ENCODE peak calls at places on chromosomes 1 and 21, in eight cellular contexts. Y is NB4, T is esophagus squamous epithelium, D is body of pancreas, U is GM23338, A is RWPE2, C is left ventricle myocardium inferior, B is cardiac fibroblast. L is an unnamed sample.

GRCh38 chr1:89881415-89882058 is 60.7 kb downstream of the LRRC8D start:
- DNase-seq in Y (peak), T (no peak), D (no peak), U (no peak), A (no peak), C (no peak), B (no peak), L (no peak)

GRCh38 chr1:147109041-147109440 is 63.2 kb downstream of the PRKAB2 start:
- DNase-seq in Y (no peak), T (no peak), D (no peak), U (no peak), A (no peak), C (no peak), B (no peak), L (no peak)

GRCh38 chr1:247332215-247332900 is 691 bp upstream of the ZNF496 start:
- DNase-seq in Y (peak), T (peak), D (peak), U (peak), A (no peak), C (peak), B (peak), L (no peak)

GRCh38 chr1:43704838-43705237 is 2.5 kb upstream of the ST3GAL3 start:
- DNase-seq in Y (peak), T (no peak), D (no peak), U (peak), A (no peak), C (no peak), B (peak), L (peak)

GRCh38 chr1:147579532-147580199 is 38.4 kb downstream of the BCL9 start:
- DNase-seq in Y (no peak), T (no peak), D (peak), U (no peak), A (no peak), C (no peak), B (peak), L (no peak)

GRCh38 chr1:227785094-227785811 is 30.2 kb upstream of the PRSS38 start:
- DNase-seq in Y (no peak), T (no peak), D (no peak), U (no peak), A (no peak), C (no peak), B (no peak), L (no peak)

GRCh38 chr1:177772621-177773020 is 197.2 kb downstream of the SEC16B start:
- DNase-seq in Y (no peak), T (no peak), D (no peak), U (no peak), A (no peak), C (no peak), B (peak), L (no peak)

GRCh38 chr1:16117369-16117768 is 38.5 kb downstream of the EPHA2 start:
- DNase-seq in Y (no peak), T (no peak), D (no peak), U (no peak), A (no peak), C (no peak), B (peak), L (no peak)

GRCh38 chr1:47527653-47528272 is 89.9 kb downstream of the FOXD2 start:
- DNase-seq in Y (peak), T (no peak), D (peak), U (peak), A (no peak), C (no peak), B (peak), L (no peak)

DNA sequence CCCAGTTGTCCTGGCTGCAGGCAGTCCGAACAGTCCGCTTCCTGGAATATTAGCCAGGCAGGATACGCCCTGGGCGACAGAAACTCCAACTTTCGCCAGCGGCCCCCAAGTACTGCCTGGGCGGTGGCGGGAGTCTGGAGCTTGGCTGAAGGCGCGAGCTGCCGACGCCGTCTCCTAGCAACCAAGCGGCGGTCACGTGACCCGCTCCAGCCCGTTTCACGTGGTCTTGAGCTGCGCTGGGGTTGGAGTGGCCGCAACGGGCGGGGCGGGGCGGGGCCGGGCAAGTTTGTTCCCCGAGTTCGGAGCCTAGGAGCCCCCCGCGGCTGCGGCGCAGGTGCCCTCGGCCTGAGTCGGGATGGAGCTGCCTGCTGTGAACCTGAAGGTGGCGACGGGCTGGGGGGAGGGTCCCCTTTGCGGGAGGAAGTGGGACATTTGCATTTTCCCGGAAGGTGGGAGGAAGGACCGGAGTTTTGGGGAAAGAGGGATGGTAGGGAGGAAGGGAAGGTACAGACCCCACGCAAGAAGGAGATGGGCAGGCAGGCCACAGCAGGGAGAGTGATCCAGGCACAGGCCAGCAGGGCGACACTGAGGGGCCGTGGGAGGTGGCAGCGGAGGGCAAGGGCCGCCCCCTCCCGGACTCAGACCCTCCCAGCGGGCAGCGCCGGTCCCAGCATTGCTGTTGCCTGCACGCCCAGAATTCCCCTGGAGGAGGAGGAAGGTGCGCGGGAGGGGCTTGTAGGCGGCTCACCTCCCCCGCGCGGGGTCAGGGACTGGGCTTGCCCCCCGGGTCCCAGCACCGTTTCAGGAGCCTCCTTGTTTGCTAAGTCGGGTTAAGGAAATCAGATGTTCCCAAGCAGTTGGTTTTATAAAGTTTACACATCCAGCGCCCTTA is at the start of gene AGTRAP:
- DNase-seq in Y (peak), T (peak), D (peak), U (peak), A (peak), C (peak), B (peak), L (peak)
- TF ChIP-seq CTCF in Y (no peak), T (peak), D (no peak), U (no peak), A (no peak), C (peak), B (no peak), L (no peak)

DNA sequence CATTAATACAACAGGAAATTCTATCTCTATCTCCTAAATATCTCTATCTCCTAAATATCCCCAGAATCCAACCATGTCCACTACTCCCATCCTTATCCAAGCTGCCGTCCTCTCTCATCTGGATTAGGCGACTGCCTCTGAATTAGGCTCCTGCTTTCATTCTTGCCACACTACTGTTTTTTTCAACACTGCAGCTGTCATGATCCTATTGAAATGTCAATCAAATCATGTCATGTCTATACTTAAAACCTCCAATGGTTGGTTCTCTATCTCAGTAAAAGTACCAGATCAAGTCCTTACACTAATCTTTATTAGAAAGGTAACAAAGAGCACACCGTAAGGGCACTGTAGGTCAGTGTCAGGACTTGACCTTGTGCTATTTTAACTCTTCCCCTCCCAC is 82.0 kb upstream of the NFIA start:
- DNase-seq in Y (no peak), T (no peak), D (no peak), U (no peak), A (no peak), C (no peak), B (no peak), L (no peak)
- H3K4me3 ChIP-seq in Y (no peak), T (no peak), D (no peak), U (no peak), A (no peak), C (no peak), B (no peak), L (no peak)

GRCh38 chr1:209937996-209938959 is at the start of gene SYT14:
- DNase-seq in Y (no peak), T (no peak), D (peak), U (peak), A (peak), C (no peak), B (peak), L (no peak)
- TF ChIP-seq CTCF in Y (no peak), T (no peak), D (no peak), U (no peak), A (no peak), C (no peak), B (no peak), L (no peak)

GRCh38 chr21:14492890-14493289 is 53.2 kb downstream of the SAMSN1 start:
- DNase-seq in Y (no peak), T (no peak), D (peak), U (no peak), A (no peak), C (no peak), B (no peak), L (no peak)
- H3K4me3 ChIP-seq in Y (no peak), T (no peak), D (no peak), U (no peak), A (no peak), C (no peak), B (no peak), L (no peak)

DNA sequence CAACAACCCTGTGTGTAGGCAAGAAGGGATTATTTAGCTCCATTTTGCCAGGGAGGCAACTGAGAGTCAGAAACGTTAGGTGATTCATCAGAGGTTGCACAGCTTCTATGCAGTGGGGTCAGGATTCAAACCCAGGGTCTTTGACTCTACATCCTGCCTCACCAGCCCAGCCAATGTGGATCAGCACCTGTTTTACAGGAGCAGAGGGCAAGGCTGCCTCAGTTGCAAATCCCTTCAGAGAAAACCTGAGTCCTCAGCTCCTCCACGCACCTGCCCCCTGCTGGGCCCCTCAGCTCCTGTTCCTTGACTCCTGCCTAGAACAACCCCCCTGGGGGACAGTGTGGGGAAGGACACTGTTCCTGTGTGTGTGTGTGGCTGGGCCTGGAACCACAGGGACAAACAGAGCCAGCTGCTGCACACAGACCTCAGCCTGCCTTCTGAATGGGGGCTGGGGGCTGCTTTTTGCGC is 61.6 kb downstream of the LRRN2 start:
- DNase-seq in Y (peak), T (no peak), D (no peak), U (peak), A (no peak), C (no peak), B (no peak), L (no peak)
- TF ChIP-seq CTCF in Y (peak), T (no peak), D (no peak), U (peak), A (no peak), C (no peak), B (peak), L (no peak)

DNA sequence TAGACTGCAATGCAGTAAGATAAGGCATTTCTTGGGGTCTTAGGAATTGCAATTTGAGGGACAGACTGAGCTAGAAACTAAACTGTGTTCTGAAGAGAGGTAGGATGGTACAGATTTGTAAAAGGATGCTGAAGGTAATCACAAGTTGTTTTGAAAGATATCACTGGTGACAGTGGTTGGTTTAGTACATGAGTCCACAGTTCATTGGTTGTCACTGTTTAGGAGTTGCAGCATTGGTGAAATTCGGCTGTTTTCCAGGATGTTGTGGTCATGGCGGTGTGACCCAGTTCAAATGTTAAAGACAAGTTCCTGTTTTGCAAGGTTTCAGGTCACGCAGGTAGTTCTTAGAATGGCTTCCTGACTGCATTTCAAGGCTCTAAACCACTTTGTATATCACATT is 292.8 kb upstream of the B3GALT2 start:
- DNase-seq in Y (peak), T (peak), D (peak), U (no peak), A (no peak), C (no peak), B (no peak), L (no peak)
- H3K4me3 ChIP-seq in Y (no peak), T (no peak), D (no peak), U (no peak), A (no peak), C (no peak), B (no peak), L (no peak)

GRCh38 chr1:108708726-108709660 is 3.7 kb upstream of the FNDC7 start:
- DNase-seq in Y (peak), T (no peak), D (no peak), U (peak), A (no peak), C (no peak), B (peak), L (no peak)
- TF ChIP-seq CTCF in Y (peak), T (no peak), D (no peak), U (peak), A (peak), C (no peak), B (peak), L (peak)

GRCh38 chr1:224435999-224436398 is 1.4 kb upstream of the WDR26 start:
- DNase-seq in Y (no peak), T (no peak), D (no peak), U (no peak), A (no peak), C (no peak), B (no peak), L (no peak)
- H3K4me3 ChIP-seq in Y (peak), T (no peak), D (no peak), U (peak), A (peak), C (peak), B (no peak), L (peak)

GRCh38 chr1:6485937-6486250 is 5.6 kb downstream of the PLEKHG5 start:
- DNase-seq in Y (no peak), T (no peak), D (no peak), U (no peak), A (no peak), C (no peak), B (no peak), L (no peak)
- TF ChIP-seq CTCF in Y (no peak), T (no peak), D (no peak), U (no peak), A (no peak), C (no peak), B (peak), L (no peak)